ENCODE peak calls at places on chromosomes 3 and 15, in six cellular contexts. One of them, this sample, is unnamed.

GRCh38 chr15:85329561-85330421 is 50.6 kb upstream of the AKAP13 start:
- DNase-seq in transverse colon: peak
- DNase-seq in lower leg skin: no peak
- DNase-seq in HFF-Myc: peak
- DNase-seq in endothelial cell of umbilical vein: no peak
- DNase-seq in neural crest cell: no peak
- DNase-seq in this sample: no peak

GRCh38 chr15:81536296-81536695 is 162.3 kb upstream of the TMC3 start:
- DNase-seq in lower leg skin: no peak
- DNase-seq in endothelial cell of umbilical vein: no peak
- DNase-seq in transverse colon: no peak
- DNase-seq in neural crest cell: no peak
- DNase-seq in HFF-Myc: no peak
- DNase-seq in this sample: no peak

GRCh38 chr3:36214460-36214859 is 165.8 kb upstream of the STAC start:
- DNase-seq in HFF-Myc: no peak
- DNase-seq in neural crest cell: no peak
- DNase-seq in endothelial cell of umbilical vein: no peak
- DNase-seq in lower leg skin: no peak
- DNase-seq in transverse colon: no peak
- DNase-seq in this sample: no peak

GRCh38 chr15:68767833-68768232 is 52.9 kb downstream of the ANP32A start:
- DNase-seq in lower leg skin: no peak
- DNase-seq in endothelial cell of umbilical vein: no peak
- DNase-seq in HFF-Myc: no peak
- DNase-seq in transverse colon: no peak
- DNase-seq in neural crest cell: no peak
- DNase-seq in this sample: no peak

GRCh38 chr3:14758893-14759292 is 59.9 kb upstream of the FGD5 start:
- DNase-seq in endothelial cell of umbilical vein: no peak
- DNase-seq in lower leg skin: no peak
- DNase-seq in transverse colon: no peak
- DNase-seq in HFF-Myc: no peak
- DNase-seq in neural crest cell: no peak
- DNase-seq in this sample: no peak

GRCh38 chr15:71747128-71748083 is 62.9 kb upstream of the NR2E3 start:
- DNase-seq in transverse colon: no peak
- DNase-seq in neural crest cell: no peak
- DNase-seq in lower leg skin: no peak
- DNase-seq in endothelial cell of umbilical vein: peak
- DNase-seq in HFF-Myc: peak
- DNase-seq in this sample: peak

GRCh38 chr15:62994975-62995730 is 47.4 kb upstream of the TPM1 start:
- DNase-seq in HFF-Myc: no peak
- DNase-seq in transverse colon: no peak
- DNase-seq in endothelial cell of umbilical vein: no peak
- DNase-seq in lower leg skin: no peak
- DNase-seq in neural crest cell: no peak
- DNase-seq in this sample: no peak

GRCh38 chr3:39819517-39820298 is 10.3 kb downstream of the MYRIP start:
- DNase-seq in neural crest cell: no peak
- DNase-seq in endothelial cell of umbilical vein: no peak
- DNase-seq in transverse colon: no peak
- DNase-seq in HFF-Myc: no peak
- DNase-seq in lower leg skin: no peak
- DNase-seq in this sample: no peak

GRCh38 chr3:46857485-46858341 is 5.5 kb downstream of the MYL3 start:
- DNase-seq in transverse colon: no peak
- DNase-seq in HFF-Myc: no peak
- DNase-seq in endothelial cell of umbilical vein: no peak
- DNase-seq in neural crest cell: no peak
- DNase-seq in lower leg skin: peak
- DNase-seq in this sample: no peak

GRCh38 chr3:4211610-4212009 is 91.6 kb upstream of the SETMAR start:
- DNase-seq in endothelial cell of umbilical vein: no peak
- DNase-seq in lower leg skin: no peak
- DNase-seq in HFF-Myc: no peak
- DNase-seq in neural crest cell: no peak
- DNase-seq in transverse colon: peak
- DNase-seq in this sample: no peak

GRCh38 chr15:74840851-74841760 is 1.9 kb downstream of the ULK3 start:
- DNase-seq in HFF-Myc: no peak
- DNase-seq in lower leg skin: no peak
- DNase-seq in neural crest cell: no peak
- DNase-seq in transverse colon: no peak
- DNase-seq in endothelial cell of umbilical vein: no peak
- DNase-seq in this sample: no peak

GRCh38 chr15:74838117-74838516 is 4.8 kb downstream of the ULK3 start:
- DNase-seq in HFF-Myc: no peak
- DNase-seq in transverse colon: no peak
- DNase-seq in lower leg skin: no peak
- DNase-seq in neural crest cell: no peak
- DNase-seq in endothelial cell of umbilical vein: no peak
- DNase-seq in this sample: no peak

GRCh38 chr15:74838746-74839525 is 4.0 kb downstream of the ULK3 start:
- DNase-seq in transverse colon: no peak
- DNase-seq in endothelial cell of umbilical vein: no peak
- DNase-seq in HFF-Myc: no peak
- DNase-seq in neural crest cell: no peak
- DNase-seq in lower leg skin: no peak
- DNase-seq in this sample: no peak

GRCh38 chr15:74841761-74842385 is 1.1 kb downstream of the ULK3 start:
- DNase-seq in endothelial cell of umbilical vein: no peak
- DNase-seq in lower leg skin: no peak
- DNase-seq in HFF-Myc: no peak
- DNase-seq in neural crest cell: no peak
- DNase-seq in transverse colon: peak
- DNase-seq in this sample: no peak

DNA sequence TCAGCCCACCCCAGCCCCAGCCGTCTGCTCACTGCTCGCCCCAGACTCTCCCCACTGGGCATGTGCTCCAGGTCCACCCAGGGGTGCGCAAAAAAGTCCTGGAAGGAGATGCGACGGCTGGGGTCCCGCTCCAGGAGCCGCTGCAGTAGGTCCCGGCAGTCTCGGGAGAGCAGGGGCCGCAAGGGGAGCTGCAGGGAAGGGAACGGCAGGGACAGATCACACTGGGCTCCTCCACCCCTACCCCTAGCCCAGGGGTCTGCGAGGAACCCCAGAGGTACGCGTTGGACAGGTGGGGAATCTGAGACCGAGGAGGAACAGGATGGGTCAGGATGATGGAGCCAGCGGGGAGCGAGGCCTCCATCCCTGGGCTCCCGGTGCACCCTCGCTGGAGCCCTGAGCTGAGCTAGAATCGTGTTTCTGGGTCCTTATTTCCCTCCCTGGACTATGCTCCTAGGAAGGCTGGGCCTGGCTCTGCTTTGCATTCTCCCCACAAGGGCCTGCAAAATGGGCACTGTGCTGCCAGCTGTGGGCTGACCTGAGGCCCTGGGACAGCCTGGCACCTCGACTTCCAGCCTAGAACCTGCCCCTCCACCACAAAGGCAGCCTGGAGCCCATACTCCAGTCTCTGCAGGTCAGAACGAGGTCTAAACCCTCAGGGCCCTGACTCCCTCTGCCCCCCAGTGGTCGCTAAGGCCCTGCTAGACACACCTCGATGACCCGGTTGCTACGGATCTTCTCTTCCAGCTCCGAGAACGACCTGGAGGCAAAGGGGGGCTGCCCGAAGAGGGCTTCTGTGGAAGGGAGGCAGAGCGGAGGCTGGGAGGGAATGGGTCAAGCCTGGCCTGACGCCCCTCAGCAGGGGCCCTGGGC is 3.2 kb downstream of the ULK3 start:
- DNase-seq in lower leg skin: no peak
- DNase-seq in endothelial cell of umbilical vein: no peak
- DNase-seq in neural crest cell: no peak
- DNase-seq in transverse colon: no peak
- DNase-seq in HFF-Myc: no peak
- DNase-seq in this sample: no peak
- TF ChIP-seq CTCF in lower leg skin: no peak
- TF ChIP-seq CTCF in endothelial cell of umbilical vein: no peak
- TF ChIP-seq CTCF in neural crest cell: no peak
- TF ChIP-seq CTCF in transverse colon: no peak
- TF ChIP-seq CTCF in HFF-Myc: no peak
- TF ChIP-seq CTCF in this sample: no peak

GRCh38 chr3:9400626-9401025 is 3.2 kb downstream of the SETD5 start:
- DNase-seq in transverse colon: no peak
- DNase-seq in lower leg skin: no peak
- DNase-seq in HFF-Myc: no peak
- DNase-seq in neural crest cell: no peak
- DNase-seq in endothelial cell of umbilical vein: peak
- DNase-seq in this sample: no peak

GRCh38 chr3:9401986-9402385 is 4.6 kb downstream of the SETD5 start:
- DNase-seq in HFF-Myc: no peak
- DNase-seq in neural crest cell: no peak
- DNase-seq in lower leg skin: no peak
- DNase-seq in transverse colon: no peak
- DNase-seq in endothelial cell of umbilical vein: no peak
- DNase-seq in this sample: no peak

GRCh38 chr3:9397911-9398714 is 698 bp downstream of the SETD5 start:
- DNase-seq in endothelial cell of umbilical vein: no peak
- DNase-seq in neural crest cell: no peak
- DNase-seq in HFF-Myc: no peak
- DNase-seq in transverse colon: peak
- DNase-seq in lower leg skin: peak
- DNase-seq in this sample: peak

GRCh38 chr3:9398715-9399708 is 1.6 kb downstream of the SETD5 start:
- DNase-seq in transverse colon: no peak
- DNase-seq in neural crest cell: no peak
- DNase-seq in lower leg skin: no peak
- DNase-seq in HFF-Myc: no peak
- DNase-seq in endothelial cell of umbilical vein: peak
- DNase-seq in this sample: no peak

DNA sequence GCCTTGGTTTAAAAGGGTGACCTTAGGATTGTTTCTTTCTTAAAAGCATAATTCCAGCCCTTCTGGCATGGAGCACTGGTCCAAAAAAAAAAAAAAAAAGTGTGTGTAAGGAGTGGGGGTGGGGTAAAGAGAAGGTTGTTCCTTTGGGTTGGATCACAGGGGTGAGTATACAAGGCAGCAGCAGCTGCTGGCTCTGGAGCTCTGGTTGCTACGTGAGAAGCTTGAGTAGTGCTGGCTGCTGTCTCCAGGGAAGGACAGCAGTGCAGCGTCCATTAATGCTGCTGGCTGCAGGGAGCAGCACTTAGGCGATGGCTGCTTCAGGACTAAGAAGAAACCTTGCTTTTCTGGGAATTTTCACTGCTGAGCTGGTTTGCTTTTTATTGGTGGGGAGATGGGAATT is 2.3 kb downstream of the SETD5 start:
- DNase-seq in HFF-Myc: peak
- DNase-seq in transverse colon: peak
- DNase-seq in lower leg skin: peak
- DNase-seq in neural crest cell: peak
- DNase-seq in endothelial cell of umbilical vein: peak
- DNase-seq in this sample: peak
- TF ChIP-seq CTCF in HFF-Myc: no peak
- TF ChIP-seq CTCF in transverse colon: no peak
- TF ChIP-seq CTCF in lower leg skin: no peak
- TF ChIP-seq CTCF in neural crest cell: no peak
- TF ChIP-seq CTCF in endothelial cell of umbilical vein: no peak
- TF ChIP-seq CTCF in this sample: no peak

GRCh38 chr3:192237992-192238608 is 489.2 kb downstream of the FGF12 start:
- DNase-seq in transverse colon: no peak
- DNase-seq in lower leg skin: no peak
- DNase-seq in neural crest cell: no peak
- DNase-seq in endothelial cell of umbilical vein: no peak
- DNase-seq in HFF-Myc: no peak
- DNase-seq in this sample: peak
- TF ChIP-seq CTCF in transverse colon: no peak
- TF ChIP-seq CTCF in lower leg skin: no peak
- TF ChIP-seq CTCF in neural crest cell: peak
- TF ChIP-seq CTCF in endothelial cell of umbilical vein: no peak
- TF ChIP-seq CTCF in HFF-Myc: no peak
- TF ChIP-seq CTCF in this sample: peak

DNA sequence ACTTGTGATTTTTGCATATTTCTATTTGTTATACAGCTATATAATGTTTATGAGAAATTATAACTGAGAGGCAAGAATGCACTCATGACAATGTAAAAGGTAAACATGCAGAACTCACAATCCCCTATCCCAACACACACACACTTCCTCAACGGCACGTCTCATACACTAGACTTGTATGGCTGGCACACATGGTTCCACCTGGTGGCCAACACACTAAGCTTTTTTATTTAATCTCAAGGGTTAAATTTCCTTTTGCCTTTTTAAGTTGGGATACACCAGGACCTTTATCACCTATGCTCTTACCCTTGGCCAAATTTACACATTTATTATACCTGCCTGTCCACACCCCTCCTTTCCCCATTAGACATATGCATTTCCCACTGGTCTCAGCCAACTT is 88.6 kb upstream of the PSMD6 start:
- DNase-seq in HFF-Myc: no peak
- DNase-seq in transverse colon: no peak
- DNase-seq in endothelial cell of umbilical vein: no peak
- DNase-seq in lower leg skin: no peak
- DNase-seq in neural crest cell: no peak
- DNase-seq in this sample: no peak
- TF ChIP-seq CTCF in HFF-Myc: peak
- TF ChIP-seq CTCF in transverse colon: no peak
- TF ChIP-seq CTCF in endothelial cell of umbilical vein: no peak
- TF ChIP-seq CTCF in lower leg skin: no peak
- TF ChIP-seq CTCF in neural crest cell: peak
- TF ChIP-seq CTCF in this sample: no peak

GRCh38 chr15:52783929-52784798 is 6.0 kb downstream of the ONECUT1 start:
- DNase-seq in lower leg skin: peak
- DNase-seq in neural crest cell: peak
- DNase-seq in endothelial cell of umbilical vein: peak
- DNase-seq in transverse colon: no peak
- DNase-seq in HFF-Myc: no peak
- DNase-seq in this sample: no peak
- TF ChIP-seq CTCF in lower leg skin: no peak
- TF ChIP-seq CTCF in neural crest cell: peak
- TF ChIP-seq CTCF in endothelial cell of umbilical vein: peak
- TF ChIP-seq CTCF in transverse colon: peak
- TF ChIP-seq CTCF in HFF-Myc: peak
- TF ChIP-seq CTCF in this sample: no peak

DNA sequence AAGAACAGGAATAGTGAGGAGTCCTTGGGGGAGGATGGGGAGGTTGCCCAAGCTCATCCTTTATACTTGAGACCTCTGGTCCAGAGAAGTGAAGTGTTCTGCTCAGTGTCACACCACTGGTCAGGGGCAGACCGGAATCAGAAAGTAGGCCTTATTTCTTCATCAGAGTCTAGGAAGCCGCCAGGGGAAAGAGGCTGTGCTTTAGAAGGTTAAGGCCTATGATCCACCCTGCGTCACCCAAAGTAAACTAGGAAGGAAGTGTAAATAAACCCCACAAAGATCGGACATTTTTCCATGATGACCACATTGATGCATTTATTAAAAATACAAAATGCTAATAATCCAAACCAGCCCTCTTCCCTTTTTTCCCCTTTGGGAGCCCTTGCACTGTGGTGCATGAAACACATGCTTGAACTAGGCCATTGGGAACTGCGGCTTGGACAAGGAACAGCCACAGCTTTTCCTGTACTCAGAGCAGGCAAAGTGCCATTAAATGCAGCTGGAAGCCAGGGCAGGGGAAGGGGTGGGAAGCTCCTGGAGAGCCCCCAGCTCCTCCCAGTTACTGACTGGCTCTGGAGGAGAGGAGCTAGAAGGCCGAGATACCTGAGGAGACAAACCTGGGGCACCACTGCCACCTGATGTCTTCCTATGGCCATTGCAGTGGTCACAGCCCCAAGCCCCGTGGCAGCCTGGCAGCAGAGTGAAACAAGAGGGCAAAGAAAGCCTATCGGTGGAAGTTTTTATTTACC is 37.0 kb downstream of the CDC25A start:
- DNase-seq in lower leg skin: peak
- DNase-seq in neural crest cell: peak
- DNase-seq in transverse colon: peak
- DNase-seq in endothelial cell of umbilical vein: peak
- DNase-seq in HFF-Myc: peak
- DNase-seq in this sample: peak
- TF ChIP-seq CTCF in lower leg skin: no peak
- TF ChIP-seq CTCF in neural crest cell: peak
- TF ChIP-seq CTCF in transverse colon: peak
- TF ChIP-seq CTCF in endothelial cell of umbilical vein: peak
- TF ChIP-seq CTCF in HFF-Myc: peak
- TF ChIP-seq CTCF in this sample: peak

This sample was measured in Calu3.